ENCODE peak calls at places on chromosomes 11 and 22, in nine cellular contexts. Y is C1 segment of cervical spinal cord; I is stomach; R is M059J; X is NCI-H2029 treated with DMSO at 0.1 percent for 48 hours; O is amniotic stem cell; P is stimulated activated CD8-positive, alpha-beta memory T cell treated with anti-CD3 and anti-CD28 coated beads, Interleukin-15, amount 100 ng/mL, for 1 hour; J is astrocyte of the spinal cord; F is fibroblast of pulmonary artery. C is an unnamed sample.

GRCh38 chr11:125372088-125372487 is 124.0 kb downstream of the FEZ1 start:
- DNase-seq in X (no peak), J (no peak), I (no peak), O (no peak), P (no peak), R (no peak), Y (no peak), F (no peak), C (no peak)

GRCh38 chr11:2538951-2539735 is 94.3 kb downstream of the KCNQ1 start:
- DNase-seq in R (no peak), O (no peak), Y (no peak), F (no peak), P (no peak), I (no peak), J (no peak), X (no peak), C (no peak)

GRCh38 chr22:17331690-17332089 is 37.6 kb upstream of the CECR2 start:
- DNase-seq in R (no peak), P (no peak), F (no peak), Y (no peak), J (no peak), O (no peak), I (no peak), X (no peak), C (no peak)

GRCh38 chr11:128890543-128891409 is at the start of gene KCNJ5:
- DNase-seq in F (peak; percentile 16), I (peak; percentile 56), O (no peak), R (peak; percentile 34), J (no peak), X (no peak), P (no peak), Y (no peak), C (no peak)

GRCh38 chr11:115396533-115396932 is 107.7 kb downstream of the CADM1 start:
- DNase-seq in P (no peak), R (no peak), F (no peak), Y (no peak), I (no peak), O (no peak), J (no peak), X (no peak), C (no peak)

GRCh38 chr11:17724020-17724908 is 4.9 kb downstream of the MYOD1 start:
- DNase-seq in P (no peak), J (no peak), F (no peak), X (no peak), Y (no peak), I (no peak), R (no peak), O (no peak), C (no peak)

GRCh38 chr22:37708580-37709444 is 12.0 kb downstream of the TRIOBP start:
- DNase-seq in X (no peak), I (no peak), F (no peak), O (no peak), P (no peak), J (no peak), Y (peak; percentile 5), R (no peak), C (no peak)

GRCh38 chr11:8258289-8258688 is 5.4 kb downstream of the LMO1 start:
- DNase-seq in X (no peak), P (no peak), J (no peak), Y (peak; percentile 20), I (peak; percentile 11), F (no peak), R (peak; percentile 68), O (no peak), C (no peak)

GRCh38 chr11:83694191-83694905 is 408.2 kb upstream of the CCDC90B start:
- DNase-seq in X (no peak), J (no peak), O (no peak), P (no peak), Y (no peak), I (no peak), R (no peak), F (no peak), C (no peak)

GRCh38 chr11:37115963-37116362 is 517.9 kb upstream of the RAG2 start:
- DNase-seq in O (no peak), F (no peak), J (no peak), X (no peak), Y (no peak), P (no peak), R (no peak), I (no peak), C (no peak)

GRCh38 chr22:50656122-50657070 is 16.2 kb upstream of the SHANK3 start:
- DNase-seq in J (peak; percentile 26), X (no peak), R (peak; percentile 86), O (peak; percentile 14), P (no peak), Y (no peak), F (peak; percentile 57), I (no peak), C (no peak)

GRCh38 chr22:22834204-22834603 is 53.4 kb upstream of the IGLL5 start:
- DNase-seq in F (no peak), R (no peak), P (no peak), Y (no peak), J (no peak), I (no peak), O (no peak), X (no peak), C (no peak)

GRCh38 chr11:46528445-46529085 is 65.3 kb downstream of the AMBRA1 start:
- DNase-seq in I (no peak), Y (no peak), J (no peak), R (no peak), P (no peak), F (no peak), X (no peak), O (no peak), C (no peak)

GRCh38 chr22:24431309-24432034 is 4.1 kb downstream of the ADORA2A start:
- DNase-seq in O (no peak), R (no peak), Y (no peak), P (no peak), I (no peak), J (no peak), F (no peak), X (no peak), C (no peak)

GRCh38 chr11:13260196-13260962 is 17.2 kb upstream of the BMAL1 start:
- DNase-seq in R (peak; percentile 55), X (no peak), O (no peak), J (no peak), P (no peak), Y (no peak), I (no peak), F (no peak), C (no peak)

GRCh38 chr11:130513132-130513531 is 64.7 kb downstream of the ADAMTS15 start:
- DNase-seq in O (no peak), Y (no peak), R (peak; percentile 69), F (no peak), P (no peak), X (peak; percentile 78), I (peak; percentile 69), J (peak; percentile 39), C (no peak)

GRCh38 chr22:19430890-19431541 is 517 bp downstream of the HIRA start:
- DNase-seq in X (no peak), F (peak; percentile 30), Y (no peak), R (peak; percentile 40), J (peak; percentile 35), I (peak; percentile 65), O (no peak), P (no peak), C (no peak)

GRCh38 chr11:76194872-76195668 is 11.2 kb downstream of the WNT11 start:
- DNase-seq in F (peak; percentile 28), R (no peak), J (no peak), P (no peak), O (no peak), X (no peak), I (no peak), Y (no peak), C (no peak)

GRCh38 chr11:125229006-125229405 is 64.5 kb downstream of the PKNOX2 start:
- DNase-seq in X (no peak), F (no peak), R (no peak), Y (no peak), J (no peak), P (no peak), I (no peak), O (no peak), C (no peak)

GRCh38 chr11:68314886-68315580 is 2.6 kb downstream of the LRP5 start:
- DNase-seq in J (peak; percentile 29), R (peak; percentile 86), Y (no peak), F (no peak), I (no peak), O (no peak), P (no peak), X (no peak), C (no peak)

GRCh38 chr11:19259487-19260345 is 19.0 kb upstream of the E2F8 start:
- DNase-seq in I (peak; percentile 80), J (peak; percentile 59), P (peak; percentile 34), Y (peak; percentile 21), X (peak; percentile 60), O (peak; percentile 19), R (peak; percentile 58), F (peak; percentile 69), C (peak; percentile 27)

GRCh38 chr11:32374261-32374711 is 61.1 kb downstream of the WT1 start:
- DNase-seq in Y (no peak), O (no peak), I (no peak), J (no peak), F (peak; percentile 49), P (no peak), R (peak; percentile 32), X (no peak), C (no peak)

GRCh38 chr11:115701284-115701875 is 197.2 kb upstream of the CADM1 start:
- DNase-seq in J (no peak), R (no peak), P (no peak), X (no peak), F (no peak), O (no peak), Y (no peak), I (no peak), C (no peak)

GRCh38 chr22:42915980-42916765 is 59.1 kb upstream of the ARFGAP3 start:
- DNase-seq in J (no peak), O (no peak), X (no peak), F (no peak), I (peak; percentile 59), Y (no peak), P (no peak), R (no peak), C (no peak)

GRCh38 chr11:78277314-78277994 is 88.7 kb downstream of the USP35 start:
- DNase-seq in R (peak; percentile 7), I (peak; percentile 68), O (no peak), J (no peak), X (no peak), F (no peak), Y (no peak), P (no peak), C (no peak)

GRCh38 chr11:7490535-7490934 is 5.2 kb downstream of the OLFML1 start:
- DNase-seq in Y (no peak), F (no peak), O (no peak), P (no peak), J (no peak), R (no peak), I (no peak), X (no peak), C (no peak)

GRCh38 chr11:134361241-134361640 is 29.5 kb downstream of the GLB1L2 start:
- DNase-seq in X (no peak), O (no peak), P (no peak), F (no peak), J (no peak), Y (no peak), I (no peak), R (no peak), C (no peak)

GRCh38 chr11:65934014-65934413 is 11.3 kb upstream of the TSGA10IP start:
- DNase-seq in R (no peak), Y (no peak), I (no peak), F (peak; percentile 36), P (no peak), J (no peak), X (no peak), O (no peak), C (no peak)

GRCh38 chr11:108732395-108732794 is 67.5 kb downstream of the DDX10 start:
- DNase-seq in Y (no peak), F (no peak), X (peak; percentile 72), R (no peak), O (no peak), I (no peak), P (no peak), J (no peak), C (no peak)

GRCh38 chr11:913043-913442 is 2.4 kb upstream of the CHID1 start:
- DNase-seq in I (no peak), J (no peak), P (no peak), Y (no peak), X (no peak), F (no peak), O (no peak), R (no peak), C (no peak)

GRCh38 chr22:33202455-33202854 is 144.3 kb upstream of the SYN3 start:
- DNase-seq in J (no peak), P (no peak), O (no peak), Y (no peak), I (no peak), F (no peak), R (no peak), X (no peak), C (no peak)